ENCODE peak calls at places on chromosome 14, in eight cellular contexts. U is colonic mucosa, O is foreskin fibroblast, D is astrocyte of the cerebellum, P is GM12864, H is fibroblast of pulmonary artery, Q is lower leg skin, V is BJ. F is an unnamed sample.

GRCh38 chr14:34387974-34388533 is 74.0 kb downstream of the SPTSSA start:
- DNase-seq in V (no peak), D (no peak), P (no peak), U (no peak), H (no peak), Q (no peak), O (no peak), F (no peak)

GRCh38 chr14:21382886-21383847 is 652 bp downstream of the SUPT16H start:
- DNase-seq in D (no peak), U (peak), Q (peak), O (peak), P (peak), H (peak), V (no peak), F (peak)

GRCh38 chr14:75884198-75884611 is 97.6 kb downstream of the TGFB3 start:
- DNase-seq in P (no peak), O (peak), U (no peak), Q (no peak), V (peak), D (peak), H (peak), F (no peak)

GRCh38 chr14:23182372-23183014 is 967 bp downstream of the SLC7A8 start:
- DNase-seq in P (no peak), V (no peak), Q (no peak), H (no peak), D (no peak), U (peak), O (no peak), F (no peak)

GRCh38 chr14:93969082-93969828 is 7.1 kb downstream of the ASB2 start:
- DNase-seq in U (no peak), V (no peak), Q (no peak), D (no peak), H (no peak), P (peak), O (no peak), F (no peak)

GRCh38 chr14:101025656-101026055 is 122.1 kb upstream of the RTL1 start:
- DNase-seq in U (no peak), O (no peak), D (no peak), H (no peak), V (no peak), P (no peak), Q (no peak), F (no peak)

GRCh38 chr14:94380225-94381148 is 7.9 kb downstream of the SERPINA1 start:
- DNase-seq in P (no peak), V (no peak), Q (no peak), O (no peak), U (no peak), H (no peak), D (no peak), F (no peak)

GRCh38 chr14:76964695-76965094 is 63.8 kb downstream of the IRF2BPL start:
- DNase-seq in Q (no peak), V (no peak), P (no peak), H (no peak), O (no peak), D (no peak), U (no peak), F (no peak)

GRCh38 chr14:53347046-53347445 is 193.9 kb upstream of the DDHD1 start:
- DNase-seq in V (no peak), Q (no peak), P (no peak), D (no peak), U (no peak), H (no peak), O (no peak), F (no peak)

GRCh38 chr14:75369506-75369905 is 58.3 kb upstream of the JDP2 start:
- DNase-seq in V (no peak), D (no peak), P (no peak), U (no peak), O (no peak), Q (no peak), H (no peak), F (no peak)

GRCh38 chr14:92603309-92604257 is 90.0 kb downstream of the RIN3 start:
- DNase-seq in O (peak), D (peak), P (no peak), V (no peak), H (peak), Q (no peak), U (no peak), F (no peak)

GRCh38 chr14:102782974-102783373 is 5.7 kb downstream of the TRAF3 start:
- DNase-seq in P (no peak), V (no peak), Q (no peak), U (no peak), O (no peak), H (no peak), D (no peak), F (no peak)

GRCh38 chr14:58118097-58118496 is 33.9 kb downstream of the ARMH4 start:
- DNase-seq in O (no peak), P (no peak), D (no peak), Q (no peak), V (no peak), U (no peak), H (no peak), F (no peak)

GRCh38 chr14:104570869-104571635 is 8.5 kb upstream of the C14orf180 start:
- DNase-seq in O (no peak), P (no peak), D (no peak), Q (no peak), H (no peak), V (no peak), U (no peak), F (no peak)

GRCh38 chr14:22375321-22375930 is 213.6 kb downstream of the DAD1 start:
- DNase-seq in O (peak), P (no peak), D (no peak), V (no peak), U (peak), H (peak), Q (no peak), F (no peak)

GRCh38 chr14:36784541-36784940 is 122.9 kb downstream of the PAX9 start:
- DNase-seq in D (no peak), O (no peak), H (no peak), Q (no peak), P (no peak), U (no peak), V (no peak), F (no peak)

GRCh38 chr14:48333221-48333910 is 658.0 kb upstream of the MDGA2 start:
- DNase-seq in O (no peak), U (no peak), V (no peak), P (no peak), D (no peak), H (no peak), Q (no peak), F (peak)

GRCh38 chr14:65336191-65336591 is 76.3 kb upstream of the FUT8 start:
- DNase-seq in O (peak), V (peak), D (no peak), H (peak), P (no peak), U (no peak), Q (no peak), F (no peak)

GRCh38 chr14:102985665-102986064 is 63.2 kb downstream of the AMN start:
- DNase-seq in U (no peak), O (no peak), H (no peak), P (peak), V (no peak), Q (no peak), D (no peak), F (no peak)

GRCh38 chr14:59018978-59019377 is 169.5 kb upstream of the DAAM1 start:
- DNase-seq in P (no peak), U (no peak), O (peak), V (no peak), Q (no peak), D (no peak), H (peak), F (no peak)

GRCh38 chr14:31018057-31018645 is 7.3 kb upstream of the AP4S1 start:
- DNase-seq in V (no peak), H (no peak), D (no peak), Q (no peak), O (peak), U (no peak), P (no peak), F (no peak)

GRCh38 chr14:59398841-59399240 is 66.3 kb downstream of the GPR135 start:
- DNase-seq in V (no peak), H (peak), D (no peak), P (no peak), Q (no peak), O (no peak), U (no peak), F (no peak)

GRCh38 chr14:20278414-20278813 is 27.3 kb downstream of the TTC5 start:
- DNase-seq in O (peak), U (no peak), Q (no peak), V (no peak), D (no peak), H (peak), P (no peak), F (no peak)

GRCh38 chr14:104112113-104112505 is 26.3 kb upstream of the KIF26A start:
- DNase-seq in U (no peak), P (no peak), O (no peak), H (no peak), D (no peak), V (no peak), Q (no peak), F (no peak)

GRCh38 chr14:20969336-20969735 is 14.0 kb downstream of the RNASE2 start:
- DNase-seq in O (peak), V (no peak), Q (no peak), U (no peak), D (no peak), P (no peak), H (no peak), F (no peak)

GRCh38 chr14:20682435-20683124 is 1.8 kb upstream of the RNASE4 start:
- DNase-seq in P (peak), U (peak), V (no peak), D (peak), H (peak), O (peak), Q (peak), F (peak)

GRCh38 chr14:87097021-87097420 is 896.0 kb downstream of the GALC start:
- DNase-seq in H (peak), O (peak), P (no peak), Q (no peak), D (no peak), V (no peak), U (no peak), F (no peak)

GRCh38 chr14:34872822-34873590 is 2.2 kb downstream of the BAZ1A start:
- DNase-seq in D (no peak), O (peak), Q (peak), V (no peak), P (peak), U (peak), H (peak), F (peak)

GRCh38 chr14:54674342-54674741 is 107.4 kb downstream of the SAMD4A start:
- DNase-seq in V (no peak), O (no peak), U (no peak), Q (no peak), P (peak), D (no peak), H (no peak), F (no peak)

GRCh38 chr14:54673193-54674121 is 106.5 kb downstream of the SAMD4A start:
- DNase-seq in U (no peak), O (no peak), P (no peak), V (no peak), Q (no peak), D (no peak), H (peak), F (no peak)

GRCh38 chr14:54675236-54676125 is 108.6 kb downstream of the SAMD4A start:
- DNase-seq in Q (no peak), H (no peak), D (no peak), U (no peak), P (no peak), O (peak), V (no peak), F (no peak)

GRCh38 chr14:54680636-54681035 is 113.7 kb downstream of the SAMD4A start:
- DNase-seq in H (peak), U (no peak), P (no peak), O (no peak), Q (no peak), D (no peak), V (no peak), F (no peak)

DNA sequence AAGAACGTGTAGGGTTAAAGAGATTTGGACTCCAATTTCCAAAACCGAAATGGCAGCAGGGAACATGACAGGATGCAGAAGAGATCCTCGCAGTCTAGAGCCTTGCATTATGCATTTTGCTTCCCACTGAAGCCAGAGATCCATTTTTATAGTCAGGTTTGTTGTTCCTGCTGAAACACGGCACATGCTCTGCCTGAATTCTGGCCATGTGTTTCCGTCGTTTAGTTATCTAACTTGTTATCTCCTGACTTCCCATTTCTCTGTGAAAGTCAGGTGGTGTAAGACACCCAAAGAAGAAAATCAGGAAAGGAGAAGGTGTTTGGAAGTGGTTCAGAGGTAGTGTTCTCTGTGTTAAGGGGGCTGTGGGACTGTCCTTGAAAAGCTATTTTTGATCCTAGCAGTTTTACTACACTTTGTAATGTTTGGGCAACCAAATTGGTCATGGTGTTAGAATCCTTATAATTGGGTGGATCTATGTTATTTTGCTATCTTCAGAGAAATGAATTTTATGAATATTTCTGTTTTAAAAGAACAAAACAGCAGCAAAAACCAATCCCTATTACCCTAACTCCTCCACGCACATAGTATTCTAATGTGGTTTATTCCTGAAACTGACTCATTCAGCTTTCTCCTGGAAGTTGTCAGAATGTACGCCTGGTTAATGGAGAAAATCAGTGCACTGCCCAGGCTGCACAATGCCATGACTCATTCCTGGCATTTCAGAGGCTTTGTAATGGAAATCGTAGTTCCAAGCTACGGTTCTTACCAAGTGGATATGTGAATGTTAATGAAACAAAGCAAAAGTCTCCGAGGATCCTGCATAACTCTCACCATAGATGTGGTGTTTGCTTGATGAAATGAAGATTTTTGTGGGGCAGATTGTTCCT is 110.1 kb downstream of the SAMD4A start:
- DNase-seq in O (peak), U (no peak), D (peak), Q (no peak), V (peak), P (no peak), H (peak), F (peak)
- H3K4me3 ChIP-seq in O (peak), U (no peak), D (no peak), Q (no peak), V (no peak), P (no peak), H (peak), F (peak)

DNA sequence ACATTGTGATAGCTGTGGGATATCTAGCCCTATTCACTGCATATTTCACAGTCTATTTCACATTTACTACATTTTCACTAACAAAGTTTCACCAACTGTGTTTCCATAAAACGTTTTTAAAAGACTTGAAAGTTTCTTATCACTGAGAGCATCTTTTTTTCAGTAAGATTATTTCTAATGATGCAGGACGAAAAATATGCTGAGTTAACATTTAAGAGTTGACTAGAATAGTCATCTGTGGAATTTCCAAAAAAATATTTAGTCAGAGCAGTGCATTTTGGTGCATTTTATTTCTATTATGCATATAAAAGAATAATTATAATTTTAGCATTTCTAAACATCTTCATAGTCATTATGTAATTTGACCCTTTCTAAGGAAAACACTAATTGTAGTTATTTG is 143.8 kb upstream of the CLEC14A start:
- DNase-seq in P (no peak), H (no peak), D (no peak), O (no peak), Q (no peak), U (no peak), V (no peak), F (no peak)
- TF ChIP-seq CTCF in P (no peak), H (no peak), D (no peak), O (no peak), Q (no peak), U (no peak), V (no peak), F (no peak)

GRCh38 chr14:99952039-99952438 is 113.2 kb upstream of the EVL start:
- DNase-seq in V (no peak), U (no peak), D (no peak), H (no peak), P (no peak), O (no peak), Q (no peak), F (no peak)

GRCh38 chr14:99950191-99950590 is 115.0 kb upstream of the EVL start:
- DNase-seq in H (no peak), O (no peak), P (no peak), U (no peak), D (no peak), Q (no peak), V (no peak), F (no peak)

GRCh38 chr14:99952453-99952852 is 112.8 kb upstream of the EVL start:
- DNase-seq in P (no peak), O (no peak), U (no peak), H (no peak), D (no peak), V (no peak), Q (no peak), F (no peak)

GRCh38 chr14:99947695-99948094 is 117.5 kb upstream of the EVL start:
- DNase-seq in O (no peak), U (no peak), Q (no peak), V (no peak), H (peak), P (no peak), D (no peak), F (no peak)

GRCh38 chr14:99951085-99951484 is 114.1 kb upstream of the EVL start:
- DNase-seq in V (no peak), U (no peak), Q (no peak), O (no peak), P (no peak), D (no peak), H (no peak), F (no peak)
- H3K4me3 ChIP-seq in V (no peak), U (no peak), Q (no peak), O (no peak), P (no peak), D (no peak), H (no peak), F (no peak)

DNA sequence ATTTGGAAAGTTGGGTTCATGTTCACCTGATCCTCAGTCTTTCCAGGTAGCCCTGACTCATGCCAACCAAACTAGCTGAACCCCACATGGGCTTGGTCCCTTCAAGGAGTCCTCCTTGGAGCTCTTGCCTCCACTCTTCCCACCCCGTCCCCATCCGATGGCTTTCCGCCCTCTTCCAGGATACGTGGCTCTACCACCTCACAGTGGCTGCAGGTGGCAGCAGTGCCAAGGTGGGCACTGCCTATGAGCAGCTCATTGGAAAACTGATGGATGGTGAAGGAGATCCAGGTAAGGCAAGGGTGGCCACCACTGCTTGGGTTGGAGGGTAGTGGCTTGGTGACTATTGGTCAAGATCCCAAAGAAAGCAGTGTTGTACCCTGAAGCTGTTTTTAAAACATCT is 23.9 kb downstream of the PIGH start:
- DNase-seq in U (no peak), D (no peak), H (no peak), O (no peak), P (no peak), Q (no peak), V (no peak), F (no peak)
- TF ChIP-seq CTCF in U (no peak), D (no peak), H (no peak), O (no peak), P (no peak), Q (no peak), V (no peak), F (peak)

DNA sequence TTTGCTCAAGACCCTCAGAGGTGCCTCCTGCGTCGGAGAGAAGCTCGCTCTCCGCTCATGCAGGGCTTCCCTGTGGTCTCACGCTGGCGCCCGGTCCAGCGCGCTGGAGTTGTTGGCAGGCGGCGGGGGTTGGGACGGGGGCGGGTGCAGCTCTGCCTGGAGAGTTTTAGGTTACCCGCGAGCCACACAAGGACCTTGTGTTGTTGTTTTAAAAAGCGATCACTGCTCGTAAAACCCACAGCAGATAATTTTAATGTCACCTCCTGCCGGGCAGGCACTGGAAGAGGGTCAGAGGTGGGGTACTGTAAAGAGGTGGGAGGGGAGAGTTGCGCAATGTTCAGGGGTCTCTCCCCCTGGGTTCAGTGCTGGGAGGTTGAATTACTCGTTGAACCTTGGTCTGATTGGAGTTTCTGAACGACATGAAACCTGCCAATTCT is 853 bp downstream of the SMOC1 start:
- DNase-seq in V (no peak), U (no peak), Q (no peak), O (peak), H (no peak), P (no peak), D (no peak), F (no peak)
- H3K4me3 ChIP-seq in V (no peak), U (no peak), Q (no peak), O (no peak), H (no peak), P (no peak), D (peak), F (peak)

DNA sequence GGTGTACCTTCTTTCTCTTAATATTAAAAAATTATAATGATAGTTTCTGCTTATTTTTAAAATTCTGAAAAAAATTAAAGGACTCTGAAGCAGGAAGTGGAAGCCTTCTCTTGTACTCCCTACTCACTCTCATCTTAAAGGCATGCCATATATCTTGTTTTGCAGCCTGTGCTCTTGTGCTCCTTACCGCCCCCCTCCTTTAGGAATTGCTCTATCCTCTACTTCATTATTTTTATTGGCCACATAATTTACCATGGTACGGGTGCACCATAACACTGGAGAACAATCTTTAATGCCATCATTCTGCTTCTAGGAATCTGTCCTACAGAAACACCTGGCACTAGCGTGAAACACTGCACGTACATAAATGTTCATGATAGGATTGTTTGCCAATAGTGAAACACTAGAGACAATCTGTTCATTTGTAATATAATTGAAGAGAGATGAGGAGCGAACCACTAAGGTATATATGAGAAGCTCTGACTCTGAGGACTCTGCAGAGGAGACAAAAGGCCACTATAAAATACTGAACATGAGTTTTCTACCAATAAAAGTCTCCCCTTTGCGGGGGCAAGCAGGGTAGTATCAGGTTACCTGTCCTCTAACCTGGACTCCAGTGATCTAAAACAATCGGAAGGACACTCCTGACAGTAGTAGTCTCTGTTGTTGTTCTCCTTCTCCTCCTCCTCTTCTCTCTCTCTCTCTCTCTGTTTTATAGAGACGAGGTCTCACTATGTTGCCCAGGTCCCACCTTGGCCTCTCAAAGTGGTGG is 6.3 kb upstream of the NYNRIN start:
- DNase-seq in Q (no peak), O (peak), H (peak), V (no peak), U (peak), D (no peak), P (no peak), F (no peak)
- TF ChIP-seq CTCF in Q (no peak), O (peak), H (peak), V (peak), U (no peak), D (no peak), P (no peak), F (peak)